ENCODE peak calls at places on chromosomes 2 and 18, in eight cellular contexts. N is uterus, P is lung, Z is astrocyte of the spinal cord, H is right cardiac atrium, K is coronary artery, I is pancreas, Q is Peyer's patch. D is an unnamed sample.

GRCh38 chr2:162063281-162063680 is 10.7 kb downstream of the DPP4 start:
- DNase-seq in N (no peak), P (no peak), Z (no peak), H (no peak), K (no peak), I (no peak), Q (no peak), D (no peak)

GRCh38 chr2:36482576-36483214 is 115.3 kb downstream of the FEZ2 start:
- DNase-seq in N (no peak), P (no peak), Z (peak), H (no peak), K (no peak), I (no peak), Q (no peak), D (no peak)

GRCh38 chr2:70978388-70979357 is at the start of gene ANKRD53:
- DNase-seq in N (peak), P (peak), Z (peak), H (peak), K (peak), I (peak), Q (peak), D (no peak)

GRCh38 chr2:132438650-132439030 is 22.0 kb downstream of the GPR39 start:
- DNase-seq in N (no peak), P (no peak), Z (peak), H (no peak), K (no peak), I (no peak), Q (no peak), D (no peak)

GRCh38 chr2:170425291-170425751 is 247.4 kb downstream of the MYO3B start:
- DNase-seq in N (no peak), P (no peak), Z (no peak), H (no peak), K (no peak), I (no peak), Q (no peak), D (no peak)

GRCh38 chr2:162221064-162221463 is 22.2 kb downstream of the FAP start:
- DNase-seq in N (peak), P (peak), Z (peak), H (peak), K (peak), I (peak), Q (peak), D (peak)

GRCh38 chr2:76008001-76008702 is 297.4 kb upstream of the GCFC2 start:
- DNase-seq in N (no peak), P (no peak), Z (no peak), H (no peak), K (no peak), I (no peak), Q (no peak), D (peak)

GRCh38 chr18:11995445-11996189 is 14.3 kb downstream of the IMPA2 start:
- DNase-seq in N (peak), P (peak), Z (peak), H (peak), K (no peak), I (peak), Q (peak), D (peak)

GRCh38 chr2:5364361-5364760 is 327.8 kb upstream of the SOX11 start:
- DNase-seq in N (no peak), P (no peak), Z (no peak), H (no peak), K (no peak), I (no peak), Q (no peak), D (no peak)

GRCh38 chr2:65137197-65137780 is 7.4 kb upstream of the RAB1A start:
- DNase-seq in N (no peak), P (no peak), Z (no peak), H (no peak), K (no peak), I (no peak), Q (no peak), D (no peak)

GRCh38 chr2:166632616-166633015 is 138.6 kb upstream of the SCN7A start:
- DNase-seq in N (no peak), P (no peak), Z (peak), H (no peak), K (no peak), I (no peak), Q (no peak), D (no peak)

GRCh38 chr2:5696741-5697521 is 4.7 kb downstream of the SOX11 start:
- DNase-seq in N (no peak), P (no peak), Z (peak), H (peak), K (no peak), I (no peak), Q (no peak), D (no peak)

GRCh38 chr2:1869248-1869647 is 124.9 kb upstream of the PXDN start:
- DNase-seq in N (no peak), P (no peak), Z (no peak), H (no peak), K (peak), I (no peak), Q (peak), D (no peak)
- H3K4me3 ChIP-seq in N (no peak), P (no peak), Z (no peak), H (no peak), K (no peak), I (no peak), Q (no peak), D (no peak)

GRCh38 chr2:236862526-236862925 is 223.2 kb upstream of the COPS8 start:
- DNase-seq in N (no peak), P (peak), Z (no peak), H (no peak), K (peak), I (no peak), Q (no peak), D (no peak)

GRCh38 chr2:236863729-236864126 is 222.0 kb upstream of the COPS8 start:
- DNase-seq in N (no peak), P (no peak), Z (no peak), H (no peak), K (peak), I (no peak), Q (no peak), D (no peak)

GRCh38 chr2:236861196-236861875 is 224.4 kb upstream of the COPS8 start:
- DNase-seq in N (no peak), P (no peak), Z (no peak), H (no peak), K (peak), I (no peak), Q (no peak), D (no peak)

GRCh38 chr2:236865052-236865451 is 220.6 kb upstream of the COPS8 start:
- DNase-seq in N (no peak), P (no peak), Z (no peak), H (no peak), K (peak), I (no peak), Q (no peak), D (no peak)

GRCh38 chr2:236862961-236863728 is 222.5 kb upstream of the COPS8 start:
- DNase-seq in N (no peak), P (peak), Z (peak), H (no peak), K (peak), I (no peak), Q (no peak), D (peak)
- H3K4me3 ChIP-seq in N (no peak), P (no peak), Z (no peak), H (no peak), K (no peak), I (no peak), Q (no peak), D (no peak)

DNA sequence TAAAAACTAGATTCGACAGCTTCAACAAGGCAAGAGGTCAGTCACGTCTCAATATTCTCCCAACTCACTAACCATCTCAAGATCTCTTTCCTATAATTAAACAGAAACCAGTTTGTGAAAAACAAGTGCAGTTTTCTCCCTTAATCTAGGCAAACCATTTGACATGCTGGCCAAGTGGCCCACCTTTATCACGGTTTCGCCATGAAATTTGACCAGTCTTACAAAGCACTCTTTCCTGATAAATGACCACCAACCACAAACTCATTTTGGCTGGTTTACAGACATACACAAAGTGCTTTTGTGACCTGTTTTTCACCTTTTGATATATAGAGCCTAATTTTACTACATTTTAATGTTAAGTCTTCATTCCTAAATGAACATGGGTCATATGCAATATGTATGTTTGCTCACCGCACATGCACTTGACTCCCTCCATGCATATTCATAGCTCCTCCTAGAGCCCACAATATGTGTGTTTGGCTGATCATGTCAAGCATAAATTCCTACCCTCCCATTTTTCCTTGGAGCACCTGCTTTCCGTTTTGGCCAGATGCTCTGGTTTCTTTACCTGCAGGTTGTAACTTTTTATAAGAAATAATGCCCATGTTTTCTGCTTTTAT is 385.1 kb downstream of the RAD51AP2 start:
- DNase-seq in N (no peak), P (no peak), Z (no peak), H (no peak), K (no peak), I (no peak), Q (no peak), D (no peak)
- H3K4me3 ChIP-seq in N (no peak), P (no peak), Z (no peak), H (no peak), K (no peak), I (no peak), Q (no peak), D (no peak)

GRCh38 chr18:57352271-57352701 is at the start of gene ST8SIA3:
- DNase-seq in N (no peak), P (no peak), Z (no peak), H (no peak), K (no peak), I (no peak), Q (no peak), D (no peak)
- H3K4me3 ChIP-seq in N (no peak), P (no peak), Z (no peak), H (no peak), K (no peak), I (peak), Q (no peak), D (no peak)

DNA sequence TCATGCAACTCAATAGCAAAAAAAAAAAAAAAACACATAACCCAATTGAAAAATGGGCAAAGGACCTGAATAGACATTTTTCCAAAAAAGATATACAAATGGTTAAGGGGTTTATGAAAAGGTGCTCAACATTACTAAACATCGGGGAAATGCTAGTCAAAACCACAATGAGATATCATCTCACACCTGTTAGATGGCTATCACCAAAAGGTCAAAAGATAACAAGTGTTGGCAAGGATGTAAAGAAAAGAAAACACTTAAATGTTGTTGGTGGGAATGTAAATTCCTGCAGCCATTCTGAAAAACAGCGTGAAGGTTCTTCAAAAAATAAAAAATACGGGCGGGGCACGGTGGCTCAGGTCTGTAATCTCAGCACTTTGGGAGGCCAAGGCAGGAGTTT is 112.4 kb upstream of the CAB39 start:
- DNase-seq in N (no peak), P (no peak), Z (no peak), H (no peak), K (no peak), I (no peak), Q (no peak), D (no peak)
- H3K4me3 ChIP-seq in N (no peak), P (no peak), Z (no peak), H (no peak), K (no peak), I (no peak), Q (no peak), D (peak)

DNA sequence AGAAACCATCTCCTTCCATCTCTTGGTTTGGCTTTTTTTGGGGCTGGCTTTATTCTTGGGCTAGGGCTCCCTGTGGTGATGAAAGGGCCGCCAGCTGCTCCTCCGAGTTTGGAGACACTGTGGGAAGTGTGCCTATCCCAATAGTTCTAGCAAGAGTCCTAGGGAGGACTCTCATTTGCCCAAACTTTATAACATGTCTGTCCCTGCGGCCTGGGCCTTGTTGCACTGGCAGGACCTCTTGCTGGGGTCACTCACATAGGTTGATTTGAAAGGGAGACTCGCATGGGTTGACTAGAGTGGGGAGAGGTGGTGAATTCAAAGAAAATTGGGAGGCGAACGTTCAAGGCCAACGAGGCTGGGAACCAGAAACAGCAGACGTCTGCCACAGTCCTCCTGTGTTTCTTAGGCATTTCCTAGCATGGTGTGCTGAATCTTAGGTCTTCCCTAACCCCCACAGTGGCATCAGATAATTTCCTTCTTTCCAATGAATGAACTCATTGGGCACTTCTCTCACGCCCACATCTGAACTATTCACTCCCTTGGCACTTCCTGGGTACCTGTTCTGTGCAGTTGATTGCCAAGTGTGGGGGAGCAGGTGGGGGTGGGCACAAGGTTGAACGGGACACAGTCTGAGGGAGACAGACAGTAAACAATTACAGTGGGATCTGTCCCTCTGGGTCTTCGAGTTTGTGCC is 26.8 kb downstream of the NIFK start:
- DNase-seq in N (no peak), P (no peak), Z (no peak), H (no peak), K (no peak), I (no peak), Q (no peak), D (no peak)
- H3K4me3 ChIP-seq in N (no peak), P (no peak), Z (no peak), H (no peak), K (no peak), I (no peak), Q (no peak), D (no peak)

DNA sequence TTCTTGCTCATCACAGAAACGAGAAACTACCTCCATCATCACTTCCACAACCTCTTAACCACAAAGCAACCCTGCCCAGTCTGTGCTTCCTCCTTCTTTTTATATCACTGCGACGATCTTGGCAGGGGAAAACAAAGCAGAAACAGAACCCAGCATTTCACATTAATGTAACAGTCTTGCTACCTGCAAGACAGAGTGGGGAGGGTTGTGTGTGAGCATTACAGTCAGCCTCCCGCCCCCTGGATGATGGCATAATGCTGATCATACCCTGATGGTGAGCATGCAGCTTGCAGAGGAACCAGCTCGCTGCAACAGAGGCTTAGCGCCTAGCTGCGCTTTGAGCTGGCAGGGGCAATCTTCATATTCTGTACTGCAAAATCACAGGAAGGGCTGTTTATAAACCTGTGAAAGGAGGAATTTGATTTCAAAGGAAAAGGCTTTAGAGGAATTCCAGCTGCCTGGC is 376.1 kb downstream of the IRS1 start:
- DNase-seq in N (peak), P (peak), Z (peak), H (no peak), K (no peak), I (no peak), Q (no peak), D (peak)
- H3K4me3 ChIP-seq in N (no peak), P (no peak), Z (no peak), H (no peak), K (peak), I (no peak), Q (no peak), D (no peak)

GRCh38 chr2:26849056-26850001 is 1.4 kb downstream of the DPYSL5 start:
- DNase-seq in N (no peak), P (no peak), Z (no peak), H (no peak), K (no peak), I (no peak), Q (no peak), D (no peak)
- H3K4me3 ChIP-seq in N (no peak), P (no peak), Z (no peak), H (peak), K (peak), I (peak), Q (peak), D (no peak)

GRCh38 chr2:28621172-28622100 is 125.6 kb downstream of the PLB1 start:
- DNase-seq in N (peak), P (peak), Z (peak), H (peak), K (peak), I (peak), Q (peak), D (peak)

GRCh38 chr2:28620801-28621171 is 124.9 kb downstream of the PLB1 start:
- DNase-seq in N (no peak), P (no peak), Z (no peak), H (no peak), K (no peak), I (no peak), Q (no peak), D (no peak)

GRCh38 chr2:28623582-28624405 is 127.8 kb upstream of the PPP1CB start:
- DNase-seq in N (no peak), P (no peak), Z (no peak), H (no peak), K (no peak), I (no peak), Q (no peak), D (no peak)

GRCh38 chr2:28620371-28620793 is 124.5 kb downstream of the PLB1 start:
- DNase-seq in N (no peak), P (no peak), Z (no peak), H (no peak), K (no peak), I (no peak), Q (no peak), D (no peak)

DNA sequence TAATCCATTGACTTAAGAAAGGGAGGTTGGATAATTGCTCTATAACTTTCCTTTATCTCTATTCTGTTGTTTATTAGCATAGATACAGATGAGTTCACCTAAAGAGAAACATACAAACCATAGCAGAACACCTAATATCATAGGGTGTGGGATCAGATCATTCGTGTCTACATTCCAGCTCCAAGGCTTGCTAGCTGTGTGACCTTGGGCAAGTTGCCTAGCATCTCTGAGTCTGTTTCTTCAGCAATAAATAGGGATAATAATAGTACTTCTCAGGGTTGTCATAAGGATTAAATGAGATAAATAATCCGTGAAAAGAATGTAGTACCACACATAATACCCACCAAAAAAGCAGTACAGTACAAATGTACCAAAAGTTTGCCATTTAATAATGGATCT is 126.2 kb downstream of the PLB1 start:
- DNase-seq in N (no peak), P (no peak), Z (no peak), H (no peak), K (no peak), I (no peak), Q (no peak), D (no peak)
- H3K4me3 ChIP-seq in N (no peak), P (no peak), Z (no peak), H (no peak), K (peak), I (no peak), Q (no peak), D (no peak)